ENCODE peak calls at places on chromosomes 16 and 17, in seven cellular contexts. One of them, this sample, is unnamed.

GRCh38 chr17:82667668-82668000 is 19.4 kb upstream of the WDR45B start:
- DNase-seq in HFFc6: no peak
- DNase-seq in hepatic stellate cell: no peak
- DNase-seq in adipocyte: no peak
- DNase-seq in DMS53: no peak
- DNase-seq in A549: no peak
- DNase-seq in GM12892: no peak
- DNase-seq in this sample: no peak

GRCh38 chr16:28925386-28926228 is 569 bp upstream of the RABEP2 start:
- DNase-seq in HFFc6: peak; percentile 70
- DNase-seq in hepatic stellate cell: peak; percentile 74
- DNase-seq in adipocyte: peak; percentile 84
- DNase-seq in DMS53: peak; percentile 86
- DNase-seq in A549: peak; percentile 84
- DNase-seq in GM12892: no peak
- DNase-seq in this sample: peak; percentile 84

GRCh38 chr17:66514227-66514806 is 211.9 kb downstream of the PRKCA start:
- DNase-seq in HFFc6: no peak
- DNase-seq in hepatic stellate cell: no peak
- DNase-seq in adipocyte: no peak
- DNase-seq in DMS53: no peak
- DNase-seq in A549: no peak
- DNase-seq in GM12892: no peak
- DNase-seq in this sample: no peak

GRCh38 chr17:34390649-34391048 is 27.6 kb upstream of the CCL1 start:
- DNase-seq in HFFc6: no peak
- DNase-seq in hepatic stellate cell: no peak
- DNase-seq in adipocyte: no peak
- DNase-seq in DMS53: no peak
- DNase-seq in A549: no peak
- DNase-seq in GM12892: no peak
- DNase-seq in this sample: no peak

GRCh38 chr16:4529085-4530060 is 9.2 kb downstream of the CDIP1 start:
- DNase-seq in HFFc6: peak; percentile 7
- DNase-seq in hepatic stellate cell: no peak
- DNase-seq in adipocyte: no peak
- DNase-seq in DMS53: peak; percentile 13
- DNase-seq in A549: no peak
- DNase-seq in GM12892: no peak
- DNase-seq in this sample: no peak

GRCh38 chr17:17406225-17406624 is 70.6 kb upstream of the MED9 start:
- DNase-seq in HFFc6: no peak
- DNase-seq in hepatic stellate cell: no peak
- DNase-seq in adipocyte: no peak
- DNase-seq in DMS53: peak; percentile 63
- DNase-seq in A549: no peak
- DNase-seq in GM12892: no peak
- DNase-seq in this sample: peak; percentile 23

GRCh38 chr16:824601-825000 is 24.1 kb upstream of the GNG13 start:
- DNase-seq in HFFc6: no peak
- DNase-seq in hepatic stellate cell: no peak
- DNase-seq in adipocyte: no peak
- DNase-seq in DMS53: no peak
- DNase-seq in A549: no peak
- DNase-seq in GM12892: no peak
- DNase-seq in this sample: no peak

GRCh38 chr16:28473714-28474265 is 1.7 kb upstream of the NPIPB7 start:
- DNase-seq in HFFc6: no peak
- DNase-seq in hepatic stellate cell: no peak
- DNase-seq in adipocyte: no peak
- DNase-seq in DMS53: no peak
- DNase-seq in A549: no peak
- DNase-seq in GM12892: no peak
- DNase-seq in this sample: no peak

GRCh38 chr17:41383690-41384089 is 1.6 kb upstream of the KRT34 start:
- DNase-seq in HFFc6: no peak
- DNase-seq in hepatic stellate cell: no peak
- DNase-seq in adipocyte: no peak
- DNase-seq in DMS53: no peak
- DNase-seq in A549: no peak
- DNase-seq in GM12892: no peak
- DNase-seq in this sample: no peak

GRCh38 chr16:813204-813915 is 12.8 kb upstream of the GNG13 start:
- DNase-seq in HFFc6: peak; percentile 11
- DNase-seq in hepatic stellate cell: peak; percentile 76
- DNase-seq in adipocyte: peak; percentile 71
- DNase-seq in DMS53: peak; percentile 48
- DNase-seq in A549: no peak
- DNase-seq in GM12892: no peak
- DNase-seq in this sample: no peak

GRCh38 chr16:24839347-24839972 is 6.3 kb upstream of the SLC5A11 start:
- DNase-seq in HFFc6: no peak
- DNase-seq in hepatic stellate cell: no peak
- DNase-seq in adipocyte: no peak
- DNase-seq in DMS53: peak; percentile 26
- DNase-seq in A549: no peak
- DNase-seq in GM12892: no peak
- DNase-seq in this sample: no peak

GRCh38 chr17:77506371-77506991 is 365.7 kb downstream of the SEC14L1 start:
- DNase-seq in HFFc6: no peak
- DNase-seq in hepatic stellate cell: no peak
- DNase-seq in adipocyte: no peak
- DNase-seq in DMS53: no peak
- DNase-seq in A549: no peak
- DNase-seq in GM12892: no peak
- DNase-seq in this sample: no peak

GRCh38 chr16:52568495-52568894 is 21.6 kb upstream of the TOX3 start:
- DNase-seq in HFFc6: no peak
- DNase-seq in hepatic stellate cell: no peak
- DNase-seq in adipocyte: no peak
- DNase-seq in DMS53: no peak
- DNase-seq in A549: no peak
- DNase-seq in GM12892: no peak
- DNase-seq in this sample: no peak

GRCh38 chr17:70172921-70173320 is 3.6 kb downstream of the KCNJ2 start:
- DNase-seq in HFFc6: no peak
- DNase-seq in hepatic stellate cell: no peak
- DNase-seq in adipocyte: peak; percentile 7
- DNase-seq in DMS53: no peak
- DNase-seq in A549: no peak
- DNase-seq in GM12892: no peak
- DNase-seq in this sample: no peak

GRCh38 chr16:69495821-69496220 is 69.9 kb upstream of the NFAT5 start:
- DNase-seq in HFFc6: no peak
- DNase-seq in hepatic stellate cell: no peak
- DNase-seq in adipocyte: no peak
- DNase-seq in DMS53: no peak
- DNase-seq in A549: no peak
- DNase-seq in GM12892: no peak
- DNase-seq in this sample: no peak

GRCh38 chr17:61459968-61460718 is 7.9 kb downstream of the TBX4 start:
- DNase-seq in HFFc6: no peak
- DNase-seq in hepatic stellate cell: no peak
- DNase-seq in adipocyte: no peak
- DNase-seq in DMS53: no peak
- DNase-seq in A549: no peak
- DNase-seq in GM12892: no peak
- DNase-seq in this sample: no peak

GRCh38 chr17:74746922-74747321 is 1.5 kb upstream of the NHERF1 start:
- DNase-seq in HFFc6: no peak
- DNase-seq in hepatic stellate cell: no peak
- DNase-seq in adipocyte: no peak
- DNase-seq in DMS53: no peak
- DNase-seq in A549: no peak
- DNase-seq in GM12892: no peak
- DNase-seq in this sample: no peak

GRCh38 chr16:80932725-80933124 is 74.0 kb downstream of the CMC2 start:
- DNase-seq in HFFc6: peak; percentile 97
- DNase-seq in hepatic stellate cell: peak; percentile 86
- DNase-seq in adipocyte: peak; percentile 90
- DNase-seq in DMS53: peak; percentile 65
- DNase-seq in A549: peak; percentile 37
- DNase-seq in GM12892: no peak
- DNase-seq in this sample: peak; percentile 75

GRCh38 chr16:67393111-67393789 is at the start of gene TPPP3:
- DNase-seq in HFFc6: peak; percentile 62
- DNase-seq in hepatic stellate cell: peak; percentile 96
- DNase-seq in adipocyte: peak; percentile 90
- DNase-seq in DMS53: peak; percentile 92
- DNase-seq in A549: peak; percentile 73
- DNase-seq in GM12892: no peak
- DNase-seq in this sample: peak; percentile 71

GRCh38 chr16:88922114-88922825 is 54.7 kb downstream of the CBFA2T3 start:
- DNase-seq in HFFc6: no peak
- DNase-seq in hepatic stellate cell: peak; percentile 81
- DNase-seq in adipocyte: no peak
- DNase-seq in DMS53: no peak
- DNase-seq in A549: peak; percentile 44
- DNase-seq in GM12892: no peak
- DNase-seq in this sample: peak; percentile 74

GRCh38 chr16:21659124-21659523 is 4.6 kb upstream of the OTOA start:
- DNase-seq in HFFc6: no peak
- DNase-seq in hepatic stellate cell: no peak
- DNase-seq in adipocyte: no peak
- DNase-seq in DMS53: no peak
- DNase-seq in A549: no peak
- DNase-seq in GM12892: no peak
- DNase-seq in this sample: no peak

GRCh38 chr17:75344664-75345063 is 55.4 kb upstream of the SLC25A19 start:
- DNase-seq in HFFc6: no peak
- DNase-seq in hepatic stellate cell: no peak
- DNase-seq in adipocyte: no peak
- DNase-seq in DMS53: no peak
- DNase-seq in A549: no peak
- DNase-seq in GM12892: no peak
- DNase-seq in this sample: no peak

GRCh38 chr17:75153854-75154194 is 488 bp downstream of the JPT1 start:
- DNase-seq in HFFc6: peak; percentile 7
- DNase-seq in hepatic stellate cell: no peak
- DNase-seq in adipocyte: peak; percentile 56
- DNase-seq in DMS53: peak; percentile 60
- DNase-seq in A549: peak; percentile 35
- DNase-seq in GM12892: no peak
- DNase-seq in this sample: no peak

This sample was measured in fibroblast of gingiva.